ENCODE peak calls at places on chromosome 10, in four cellular contexts. Y, W, Q and K are unnamed samples. For H3K36me3, the result is how much of the 10 kb centered on the place peaks cover.

GRCh38 chr10:87092861-87093460 is 1.7 kb downstream of the GLUD1 start:
- DNase-seq in Y (no peak), Q (peak), W (peak), K (no peak)

GRCh38 chr10:113616244-113617074 is 47.4 kb downstream of the NRAP start:
- DNase-seq in Q (no peak), Y (no peak), W (no peak), K (no peak)

GRCh38 chr10:101292194-101293006 is 61.6 kb upstream of the BTRC start:
- DNase-seq in W (no peak), Y (no peak), Q (no peak), K (no peak)

GRCh38 chr10:116637830-116638229 is 17.1 kb downstream of the PNLIPRP2 start:
- DNase-seq in W (no peak), Y (no peak), Q (no peak), K (no peak)

GRCh38 chr10:132543916-132544743 is 6.5 kb downstream of the INPP5A start:
- DNase-seq in Y (no peak), Q (peak), W (peak), K (peak)

GRCh38 chr10:50063100-50063499 is 4.7 kb upstream of the WASHC2A start:
- DNase-seq in W (no peak), Y (no peak), Q (no peak), K (no peak)

GRCh38 chr10:18368681-18369080 is 228.5 kb downstream of the CACNB2 start:
- DNase-seq in Q (no peak), W (no peak), Y (no peak), K (no peak)

GRCh38 chr10:90204956-90205695 is 503.7 kb downstream of the KIF20B start:
- DNase-seq in Q (no peak), Y (no peak), W (no peak), K (no peak)

GRCh38 chr10:127463548-127463947 is 85.6 kb upstream of the NPS start:
- DNase-seq in Q (no peak), Y (no peak), W (no peak), K (no peak)

GRCh38 chr10:15096661-15097010 is 519 bp upstream of the RPP38 start:
- DNase-seq in Q (no peak), W (no peak), Y (no peak), K (no peak)

GRCh38 chr10:119412831-119413737 is 129.4 kb downstream of the RGS10 start:
- DNase-seq in Q (no peak), W (no peak), Y (peak), K (no peak)

GRCh38 chr10:91541481-91541880 is 91.4 kb downstream of the PPP1R3C start:
- DNase-seq in Q (no peak), Y (no peak), W (no peak), K (no peak)

GRCh38 chr10:96642973-96643372 is 56.2 kb upstream of the TM9SF3 start:
- DNase-seq in W (peak), Y (peak), Q (no peak), K (peak)

GRCh38 chr10:3803295-3803883 is 18.4 kb upstream of the KLF6 start:
- DNase-seq in W (no peak), Y (no peak), Q (no peak), K (no peak)

GRCh38 chr10:131856441-131857094 is 44.2 kb upstream of the PPP2R2D start:
- DNase-seq in Y (no peak), W (no peak), Q (no peak), K (peak)

GRCh38 chr10:102152545-102152890 is 329 bp downstream of the NOLC1 start:
- DNase-seq in Q (no peak), Y (no peak), W (no peak), K (no peak)

GRCh38 chr10:80202934-80203834 is 2.2 kb downstream of the ANXA11 start:
- DNase-seq in Y (peak), W (peak), Q (peak), K (peak)

GRCh38 chr10:3542185-3542611 is 242.8 kb downstream of the KLF6 start:
- DNase-seq in W (no peak), Q (no peak), Y (no peak), K (peak)

GRCh38 chr10:6535365-6535764 is 44.7 kb downstream of the PRKCQ start:
- DNase-seq in Y (no peak), Q (no peak), W (no peak), K (no peak)

GRCh38 chr10:111990734-111991133 is 192.8 kb downstream of the GPAM start:
- DNase-seq in W (no peak), Y (no peak), Q (no peak), K (no peak)

GRCh38 chr10:8331896-8332729 is 277.6 kb downstream of the GATA3 start:
- DNase-seq in Q (peak), Y (peak), W (peak), K (peak)

GRCh38 chr10:112239347-112239746 is 43.9 kb upstream of the TECTB start:
- DNase-seq in Y (no peak), W (no peak), Q (no peak), K (no peak)

GRCh38 chr10:29712108-29712507 is 77.3 kb upstream of the SVIL start:
- DNase-seq in Y (no peak), W (no peak), Q (no peak), K (no peak)

GRCh38 chr10:34736976-34737771 is 77.9 kb downstream of the PARD3 start:
- DNase-seq in Q (no peak), Y (no peak), W (no peak), K (no peak)
- H3K4me3 ChIP-seq in Q (no peak), Y (no peak), W (no peak), K (no peak)

GRCh38 chr10:46026106-46026505 is 4.3 kb downstream of the NCOA4 start:
- DNase-seq in Q (no peak), W (no peak), Y (no peak), K (no peak)

GRCh38 chr10:46031648-46032532 is 1.5 kb upstream of the NCOA4 start:
- DNase-seq in Y (no peak), Q (no peak), W (no peak), K (no peak)

GRCh38 chr10:46028584-46029570 is 1.5 kb downstream of the NCOA4 start:
- DNase-seq in Q (no peak), W (peak), Y (no peak), K (no peak)

GRCh38 chr10:46033602-46034011 is 3.2 kb upstream of the NCOA4 start:
- DNase-seq in Y (no peak), W (no peak), Q (no peak), K (no peak)

DNA sequence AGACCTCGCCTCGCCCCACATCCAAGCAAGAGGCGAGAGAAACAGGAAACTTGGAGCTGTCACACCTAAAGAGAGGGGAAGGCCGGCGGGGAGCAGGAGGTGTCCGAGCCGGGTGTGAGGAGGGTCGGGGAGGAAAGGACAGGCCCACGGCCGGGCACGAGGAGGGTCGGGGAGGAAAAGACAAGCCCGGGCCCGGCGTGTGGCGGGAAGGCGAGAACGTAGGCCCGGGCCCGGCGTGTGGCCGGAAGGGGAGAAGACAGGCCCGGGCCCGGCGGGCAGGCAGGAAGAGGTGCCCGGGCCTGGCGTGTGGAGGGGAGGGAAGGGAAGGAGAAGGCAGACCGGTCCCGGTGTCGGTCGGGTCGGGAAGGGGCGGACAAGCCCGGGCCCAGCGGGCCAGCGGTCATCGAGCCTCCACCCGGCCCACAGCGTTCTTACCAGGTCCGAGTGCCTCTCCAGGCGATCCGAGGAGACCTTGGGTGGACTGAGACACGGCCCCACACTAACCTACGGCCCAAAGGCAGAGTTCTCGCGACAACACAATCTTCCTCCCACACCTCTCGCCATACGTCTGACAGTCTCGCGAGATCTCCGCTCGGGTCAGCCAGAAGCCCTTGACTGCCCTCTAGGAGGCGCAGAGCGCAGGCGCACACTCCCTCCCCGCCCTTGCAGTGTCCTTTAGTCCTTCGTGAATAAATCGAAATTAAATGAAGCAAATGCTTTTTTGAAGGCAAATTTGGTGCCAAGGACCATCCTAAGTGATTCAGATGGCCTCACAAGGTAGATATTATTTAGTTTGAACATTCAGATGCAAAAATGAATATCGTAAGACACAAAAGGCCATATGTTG is at the start of gene NCOA4:
- DNase-seq in Q (peak), Y (peak), W (peak), K (peak)
- H3K27ac ChIP-seq in Q (peak), Y (peak), W (peak), K (peak)

GRCh38 chr10:78035437-78035836 is 1.8 kb downstream of the RPS24 start:
- DNase-seq in W (no peak), Y (no peak), Q (no peak), K (no peak)

GRCh38 chr10:78038105-78038504 is 4.4 kb downstream of the RPS24 start:
- DNase-seq in Q (no peak), Y (no peak), W (no peak), K (no peak)

GRCh38 chr10:78035933-78036583 is 2.4 kb downstream of the RPS24 start:
- DNase-seq in W (no peak), Q (no peak), Y (no peak), K (peak)

GRCh38 chr10:78033623-78034470 is at the start of gene RPS24:
- DNase-seq in Q (peak), W (peak), Y (peak), K (peak)

GRCh38 chr10:78035025-78035424 is 1.4 kb downstream of the RPS24 start:
- DNase-seq in W (no peak), Y (no peak), Q (no peak), K (no peak)
- H3K36me3 ChIP-seq in W (under half), Y (half or more), Q (under half), K (under half)

DNA sequence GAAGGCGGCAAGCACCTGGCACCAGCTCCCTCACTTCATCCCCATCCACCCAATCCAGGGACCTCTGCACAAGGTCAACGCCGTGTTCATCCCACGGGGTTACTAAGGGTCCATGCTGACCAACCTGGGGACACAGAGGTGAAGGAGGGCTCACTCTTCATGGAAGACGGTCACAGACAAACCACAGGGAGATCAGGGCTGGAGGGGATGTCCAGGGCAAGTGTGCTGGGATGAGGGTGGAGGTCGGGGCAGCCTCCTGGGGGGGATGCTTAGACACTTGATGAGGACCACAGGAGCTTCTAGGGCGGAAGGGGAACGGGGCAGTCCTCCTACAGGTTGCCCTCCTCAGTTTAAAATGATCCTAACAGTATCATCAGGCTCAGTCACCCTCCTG is 46.7 kb downstream of the FAM53B start:
- DNase-seq in Q (no peak), W (no peak), Y (peak), K (peak)
- H3K4me3 ChIP-seq in Q (peak), W (peak), Y (no peak), K (no peak)

DNA sequence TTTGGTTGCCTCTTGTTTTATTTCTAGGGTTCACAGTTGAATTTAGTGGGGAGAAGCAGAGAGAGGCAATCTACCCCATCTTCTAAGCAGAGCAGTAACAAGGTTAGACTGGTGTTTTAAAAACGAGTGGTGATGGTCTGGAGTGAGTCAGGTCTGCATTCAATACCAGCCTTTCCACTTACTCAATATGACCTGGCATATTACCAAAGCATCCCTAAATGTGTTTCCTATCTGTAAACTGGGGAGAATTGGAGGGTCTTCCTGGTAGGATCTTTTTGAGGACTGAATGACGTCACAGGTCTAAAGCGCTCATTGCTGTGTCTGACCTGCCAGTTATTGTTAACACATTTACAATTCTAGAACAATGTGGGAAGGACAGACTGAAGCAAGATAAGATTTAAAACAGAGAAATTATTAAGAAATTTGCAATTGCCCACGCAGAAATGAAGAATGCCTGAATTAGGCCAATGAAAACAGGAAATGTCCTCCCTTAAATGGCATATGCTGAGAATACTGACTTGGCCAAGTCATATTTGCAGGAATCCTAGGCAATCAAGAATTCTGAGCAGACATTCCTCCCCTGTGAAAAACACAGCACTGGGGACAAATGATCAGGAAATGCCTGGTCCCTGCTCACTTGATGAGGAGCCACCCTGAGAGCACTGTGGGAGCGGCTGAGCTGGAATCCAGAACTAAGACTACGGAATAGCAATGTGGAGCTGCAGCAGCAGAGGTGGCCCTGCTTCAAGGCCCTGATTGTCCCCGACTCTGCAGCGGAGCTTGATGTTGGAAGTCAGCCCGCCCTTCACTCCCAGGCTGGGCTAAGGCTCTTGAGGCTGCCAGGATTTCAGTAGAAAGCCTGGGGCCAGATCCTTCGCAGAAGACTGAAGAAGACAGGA is 184.5 kb upstream of the CXCL12 start:
- DNase-seq in Q (no peak), W (no peak), Y (no peak), K (peak)
- H3K27ac ChIP-seq in Q (no peak), W (no peak), Y (no peak), K (peak)

DNA sequence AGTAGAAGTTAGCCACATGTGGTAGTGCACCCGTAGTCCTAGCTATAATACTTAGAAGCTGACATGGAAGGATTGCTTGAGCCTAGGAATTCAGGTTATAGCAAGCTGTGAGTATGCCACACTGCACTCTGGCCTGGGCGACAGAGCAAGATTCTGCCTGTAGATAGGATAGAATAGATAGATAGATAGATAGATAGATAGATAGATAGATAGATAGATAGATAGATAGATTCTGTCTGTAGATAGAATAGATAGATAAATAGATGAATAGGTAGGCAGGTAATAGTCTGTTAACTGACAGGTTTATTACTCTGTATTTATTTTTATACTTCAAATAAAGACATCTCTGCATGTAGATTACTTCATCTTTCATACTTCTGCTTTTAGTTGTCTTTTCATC is 31.7 kb downstream of the CCAR1 start:
- DNase-seq in Q (no peak), W (no peak), Y (no peak), K (no peak)
- H3K36me3 ChIP-seq in Q (half or more), W (half or more), Y (half or more), K (under half)

GRCh38 chr10:99536400-99537254 is 3.9 kb downstream of the NKX2-3 start:
- DNase-seq in Q (no peak), W (no peak), Y (no peak), K (no peak)

GRCh38 chr10:99534456-99534938 is 1.8 kb downstream of the NKX2-3 start:
- DNase-seq in Y (no peak), Q (no peak), W (no peak), K (no peak)

GRCh38 chr10:99535764-99536399 is 3.1 kb downstream of the NKX2-3 start:
- DNase-seq in Y (no peak), W (no peak), Q (no peak), K (no peak)

GRCh38 chr10:99533496-99534455 is 1.0 kb downstream of the NKX2-3 start:
- DNase-seq in W (no peak), Y (no peak), Q (no peak), K (no peak)

GRCh38 chr10:99534939-99535763 is 2.4 kb downstream of the NKX2-3 start:
- DNase-seq in W (no peak), Q (no peak), Y (no peak), K (no peak)
- H3K4me3 ChIP-seq in W (no peak), Q (no peak), Y (peak), K (peak)